ENCODE peak calls at places on chromosomes 12 and 14, in six cellular contexts. B is upper lobe of right lung; M is neuronal stem cell; G is IMR-90; Z is adipocyte; I is CD4-positive, CD25-positive, alpha-beta regulatory T cell. A is an unnamed sample. For H3K36me3, H3K9me3 and H3K4me1, the result is how much of the 10 kb centered on the place peaks cover.

GRCh38 chr12:470133-470532 is 10.4 kb downstream of the B4GALNT3 start:
- DNase-seq in Z (no peak), B (no peak), G (no peak), I (no peak), M (no peak), A (no peak)

GRCh38 chr14:91392623-91393303 is 24.9 kb downstream of the CCDC88C start:
- DNase-seq in B (no peak), G (no peak), M (no peak), Z (no peak), I (no peak), A (no peak)

GRCh38 chr12:9761407-9761736 is 671 bp upstream of the CD69 start:
- DNase-seq in B (no peak), I (peak), M (no peak), Z (no peak), G (no peak), A (no peak)

GRCh38 chr12:22408605-22409004 is 74.1 kb upstream of the ST8SIA1 start:
- DNase-seq in G (no peak), I (no peak), M (no peak), B (no peak), Z (no peak), A (no peak)

GRCh38 chr14:89368490-89369477 is 48.2 kb downstream of the FOXN3 start:
- DNase-seq in I (no peak), G (no peak), M (no peak), B (no peak), Z (no peak), A (no peak)

GRCh38 chr12:23399402-23399933 is 550.0 kb downstream of the SOX5 start:
- DNase-seq in M (no peak), I (no peak), G (no peak), B (no peak), Z (no peak), A (no peak)

GRCh38 chr12:50283924-50284236 is 560 bp upstream of the LIMA1 start:
- DNase-seq in I (no peak), G (no peak), B (no peak), Z (peak), M (no peak), A (peak)

GRCh38 chr12:11658796-11659195 is 9.3 kb downstream of the ETV6 start:
- DNase-seq in Z (peak), M (no peak), G (peak), I (no peak), B (no peak), A (no peak)

GRCh38 chr12:123678981-123679380 is 8.1 kb downstream of the TCTN2 start:
- DNase-seq in G (no peak), I (no peak), M (no peak), Z (no peak), B (no peak), A (no peak)

GRCh38 chr12:5430639-5431603 is 987 bp upstream of the NTF3 start:
- DNase-seq in B (no peak), M (no peak), Z (no peak), G (peak), I (no peak), A (no peak)

GRCh38 chr12:89731614-89732013 is 23.0 kb upstream of the ATP2B1 start:
- DNase-seq in B (no peak), I (no peak), Z (peak), G (peak), M (no peak), A (no peak)

GRCh38 chr12:3019005-3019680 is 58.0 kb upstream of the TSPAN9 start:
- DNase-seq in G (no peak), I (no peak), M (no peak), B (no peak), Z (no peak), A (no peak)

GRCh38 chr12:59827767-59828166 is 231.9 kb downstream of the SLC16A7 start:
- DNase-seq in I (no peak), G (no peak), Z (no peak), B (no peak), M (no peak), A (no peak)

GRCh38 chr12:103645202-103645601 is 58.1 kb downstream of the STAB2 start:
- DNase-seq in M (no peak), I (no peak), G (peak), Z (peak), B (no peak), A (no peak)

GRCh38 chr14:58805057-58805456 is 167.3 kb downstream of the DACT1 start:
- DNase-seq in I (no peak), B (no peak), M (no peak), G (peak), Z (peak), A (no peak)

GRCh38 chr14:77722301-77722700 is 14.4 kb downstream of the SLIRP start:
- DNase-seq in M (no peak), I (no peak), Z (no peak), G (no peak), B (no peak), A (no peak)
- H3K36me3 ChIP-seq in M (under half), I (half or more), Z (half or more), G (under half), B (half or more), A (half or more)

DNA sequence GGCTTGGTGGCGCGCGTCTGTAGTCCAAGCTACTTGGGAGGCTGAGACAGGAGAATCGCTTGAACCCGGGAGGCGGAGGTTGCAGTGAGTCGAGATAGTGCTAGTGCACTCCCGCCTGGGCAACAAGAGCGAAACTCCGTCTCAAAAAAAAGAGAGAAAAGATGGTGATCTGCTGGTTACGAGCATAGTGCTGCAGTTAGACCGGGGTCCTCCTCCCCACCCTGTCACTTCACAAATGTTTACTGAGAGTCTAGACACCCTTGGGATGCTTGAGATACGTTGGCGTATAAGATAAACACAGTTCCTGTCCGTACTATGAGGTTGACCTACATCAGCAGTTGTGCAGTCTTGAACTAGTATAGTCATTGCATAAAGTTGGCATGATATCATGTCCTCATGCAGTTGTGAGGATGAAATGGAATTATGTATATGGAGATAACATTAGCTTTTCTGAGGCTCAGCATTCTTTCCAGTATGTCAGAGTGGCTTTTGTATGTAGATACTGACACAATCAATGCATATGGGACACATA is 787 bp downstream of the ACAD10 start:
- DNase-seq in Z (peak), B (no peak), G (peak), I (peak), M (no peak), A (no peak)
- H3K9me3 ChIP-seq in Z (under half), B (under half), G (under half), I (under half), M (under half), A (under half)

GRCh38 chr12:19779393-19780056 is 340.2 kb downstream of the AEBP2 start:
- DNase-seq in I (no peak), Z (peak), B (no peak), M (no peak), G (no peak), A (no peak)
- H3K4me1 ChIP-seq in I (under half), Z (under half), B (under half), M (under half), G (under half), A (under half)

GRCh38 chr12:15892645-15893259 is 10.6 kb downstream of the STRAP start:
- DNase-seq in M (no peak), I (no peak), B (no peak), Z (no peak), G (no peak), A (no peak)
- H3K36me3 ChIP-seq in M (under half), I (half or more), B (half or more), Z (half or more), G (under half), A (half or more)

GRCh38 chr14:31877333-31877798 is 199.7 kb upstream of the ARHGAP5 start:
- DNase-seq in I (no peak), G (peak), M (no peak), B (no peak), Z (peak), A (no peak)
- H3K9me3 ChIP-seq in I (under half), G (under half), M (under half), B (under half), Z (under half), A (under half)

GRCh38 chr14:54773171-54774006 is 129.2 kb downstream of the GCH1 start:
- DNase-seq in G (peak), Z (peak), B (peak), M (peak), I (peak), A (peak)
- H3K4me1 ChIP-seq in G (under half), Z (under half), B (under half), M (under half), I (under half), A (under half)

DNA sequence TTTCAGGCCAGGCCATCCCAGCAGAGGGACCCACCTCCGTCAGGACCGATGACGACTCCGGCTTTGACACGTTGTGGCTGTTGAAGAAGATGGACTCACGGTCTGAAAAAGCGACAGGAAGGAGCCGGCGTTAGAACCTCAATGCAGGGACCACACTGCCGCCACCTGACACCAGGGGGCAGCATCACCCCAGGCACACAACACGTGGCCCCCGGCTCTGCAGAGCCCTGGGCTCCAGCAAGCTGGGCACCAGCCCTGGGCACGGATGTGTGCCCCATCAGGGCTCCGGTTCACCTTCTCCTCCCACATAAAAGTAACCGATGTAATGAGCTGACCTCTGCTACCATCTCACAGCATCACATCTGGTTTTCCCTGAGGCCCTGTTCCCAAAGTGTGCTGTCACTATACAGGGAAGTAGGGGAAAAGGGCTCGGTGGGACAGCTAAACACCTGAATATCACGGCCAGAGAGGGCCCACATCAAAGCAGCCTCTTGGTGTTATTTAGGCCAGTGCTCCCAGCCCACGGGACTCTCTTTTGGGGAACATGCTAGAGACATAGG is 29.0 kb downstream of the CHGA start:
- DNase-seq in Z (peak), B (peak), I (peak), M (peak), G (peak), A (peak)
- H3K36me3 ChIP-seq in Z (under half), B (half or more), I (under half), M (under half), G (under half), A (under half)

GRCh38 chr14:105889666-105890473 is 363.5 kb downstream of the TMEM121 start:
- DNase-seq in Z (no peak), I (no peak), B (peak), G (no peak), M (no peak), A (no peak)

GRCh38 chr14:105888784-105889665 is 362.6 kb downstream of the TMEM121 start:
- DNase-seq in I (no peak), M (no peak), B (peak), G (no peak), Z (no peak), A (peak)

GRCh38 chr14:105890474-105891220 is 364.3 kb downstream of the TMEM121 start:
- DNase-seq in G (no peak), Z (no peak), M (no peak), B (peak), I (no peak), A (peak)

GRCh38 chr14:105885561-105886320 is 359.4 kb downstream of the TMEM121 start:
- DNase-seq in Z (no peak), G (no peak), B (peak), I (no peak), M (no peak), A (no peak)

GRCh38 chr14:105888151-105888550 is 361.8 kb downstream of the TMEM121 start:
- DNase-seq in I (no peak), G (no peak), B (no peak), M (no peak), Z (no peak), A (no peak)
- H3K9me3 ChIP-seq in I (under half), G (under half), B (under half), M (under half), Z (under half), A (under half)

GRCh38 chr12:1936406-1937320 is 18.2 kb upstream of the CACNA2D4 start:
- DNase-seq in B (peak), I (no peak), Z (peak), G (peak), M (no peak), A (no peak)

GRCh38 chr12:1939745-1940607 is 21.5 kb upstream of the CACNA2D4 start:
- DNase-seq in G (peak), I (peak), M (peak), B (peak), Z (peak), A (peak)

GRCh38 chr12:1935700-1936378 is 17.4 kb upstream of the CACNA2D4 start:
- DNase-seq in M (no peak), I (no peak), B (peak), G (no peak), Z (no peak), A (no peak)

GRCh38 chr12:1937481-1938224 is 19.2 kb upstream of the CACNA2D4 start:
- DNase-seq in B (peak), I (no peak), G (no peak), M (no peak), Z (no peak), A (no peak)

GRCh38 chr12:1939316-1939715 is 20.9 kb upstream of the CACNA2D4 start:
- DNase-seq in Z (no peak), G (no peak), I (no peak), B (no peak), M (no peak), A (no peak)
- H3K4me1 ChIP-seq in Z (under half), G (under half), I (under half), B (under half), M (under half), A (under half)